ENCODE peak calls at places on chromosomes 11 and 22, in five cellular contexts. One of them, this sample, is unnamed.

GRCh38 chr11:83717551-83717950 is 431.4 kb upstream of the CCDC90B start:
- DNase-seq in NCI-H510A treated with DMSO at 0.1 percent for 48 hours: no peak
- DNase-seq in adrenal gland: no peak
- DNase-seq in activated T-cell treated with anti-CD3 and anti-CD28 coated beads, Interleukin-2, amount 50 U/mL, for 48 hours: no peak
- DNase-seq in AG04450: no peak
- DNase-seq in this sample: no peak

GRCh38 chr22:24051028-24051427 is 39.9 kb downstream of the CABIN1 start:
- DNase-seq in NCI-H510A treated with DMSO at 0.1 percent for 48 hours: no peak
- DNase-seq in adrenal gland: no peak
- DNase-seq in activated T-cell treated with anti-CD3 and anti-CD28 coated beads, Interleukin-2, amount 50 U/mL, for 48 hours: no peak
- DNase-seq in AG04450: no peak
- DNase-seq in this sample: no peak

GRCh38 chr22:48091060-48091650 is 1328.7 kb downstream of the TBC1D22A start:
- DNase-seq in NCI-H510A treated with DMSO at 0.1 percent for 48 hours: no peak
- DNase-seq in adrenal gland: no peak
- DNase-seq in activated T-cell treated with anti-CD3 and anti-CD28 coated beads, Interleukin-2, amount 50 U/mL, for 48 hours: no peak
- DNase-seq in AG04450: no peak
- DNase-seq in this sample: no peak

GRCh38 chr22:27994481-27995331 is 75.7 kb upstream of the PITPNB start:
- DNase-seq in NCI-H510A treated with DMSO at 0.1 percent for 48 hours: no peak
- DNase-seq in adrenal gland: no peak
- DNase-seq in activated T-cell treated with anti-CD3 and anti-CD28 coated beads, Interleukin-2, amount 50 U/mL, for 48 hours: no peak
- DNase-seq in AG04450: no peak
- DNase-seq in this sample: no peak

GRCh38 chr11:131311746-131312145 is 58.7 kb upstream of the NTM start:
- DNase-seq in NCI-H510A treated with DMSO at 0.1 percent for 48 hours: no peak
- DNase-seq in adrenal gland: no peak
- DNase-seq in activated T-cell treated with anti-CD3 and anti-CD28 coated beads, Interleukin-2, amount 50 U/mL, for 48 hours: no peak
- DNase-seq in AG04450: no peak
- DNase-seq in this sample: no peak

GRCh38 chr11:18312663-18313420 is 9.1 kb downstream of the HPS5 start:
- DNase-seq in NCI-H510A treated with DMSO at 0.1 percent for 48 hours: no peak
- DNase-seq in adrenal gland: no peak
- DNase-seq in activated T-cell treated with anti-CD3 and anti-CD28 coated beads, Interleukin-2, amount 50 U/mL, for 48 hours: no peak
- DNase-seq in AG04450: peak; percentile 8
- DNase-seq in this sample: peak; percentile 22

GRCh38 chr11:2297623-2298030 is 4.1 kb downstream of the C11orf21 start:
- DNase-seq in NCI-H510A treated with DMSO at 0.1 percent for 48 hours: no peak
- DNase-seq in adrenal gland: no peak
- DNase-seq in activated T-cell treated with anti-CD3 and anti-CD28 coated beads, Interleukin-2, amount 50 U/mL, for 48 hours: no peak
- DNase-seq in AG04450: no peak
- DNase-seq in this sample: no peak

GRCh38 chr22:25130462-25130861 is 69.2 kb upstream of the CRYBB3 start:
- DNase-seq in NCI-H510A treated with DMSO at 0.1 percent for 48 hours: no peak
- DNase-seq in adrenal gland: no peak
- DNase-seq in activated T-cell treated with anti-CD3 and anti-CD28 coated beads, Interleukin-2, amount 50 U/mL, for 48 hours: no peak
- DNase-seq in AG04450: no peak
- DNase-seq in this sample: no peak

GRCh38 chr22:29306175-29306829 is at the start of gene GAS2L1:
- DNase-seq in NCI-H510A treated with DMSO at 0.1 percent for 48 hours: peak; percentile 51
- DNase-seq in adrenal gland: peak; percentile 88
- DNase-seq in activated T-cell treated with anti-CD3 and anti-CD28 coated beads, Interleukin-2, amount 50 U/mL, for 48 hours: peak; percentile 72
- DNase-seq in AG04450: peak; percentile 33
- DNase-seq in this sample: peak; percentile 95

GRCh38 chr11:122656631-122657101 is 1.1 kb downstream of the UBASH3B start:
- DNase-seq in NCI-H510A treated with DMSO at 0.1 percent for 48 hours: no peak
- DNase-seq in adrenal gland: peak; percentile 37
- DNase-seq in activated T-cell treated with anti-CD3 and anti-CD28 coated beads, Interleukin-2, amount 50 U/mL, for 48 hours: no peak
- DNase-seq in AG04450: no peak
- DNase-seq in this sample: peak; percentile 37

GRCh38 chr11:33716236-33716635 is 15.6 kb upstream of the C11orf91 start:
- DNase-seq in NCI-H510A treated with DMSO at 0.1 percent for 48 hours: no peak
- DNase-seq in adrenal gland: no peak
- DNase-seq in activated T-cell treated with anti-CD3 and anti-CD28 coated beads, Interleukin-2, amount 50 U/mL, for 48 hours: no peak
- DNase-seq in AG04450: no peak
- DNase-seq in this sample: no peak

GRCh38 chr11:86374121-86374520 is 566 bp upstream of the CCDC81 start:
- DNase-seq in NCI-H510A treated with DMSO at 0.1 percent for 48 hours: no peak
- DNase-seq in adrenal gland: no peak
- DNase-seq in activated T-cell treated with anti-CD3 and anti-CD28 coated beads, Interleukin-2, amount 50 U/mL, for 48 hours: no peak
- DNase-seq in AG04450: no peak
- DNase-seq in this sample: no peak

GRCh38 chr22:35568751-35569725 is 28.4 kb downstream of the RASD2 start:
- DNase-seq in NCI-H510A treated with DMSO at 0.1 percent for 48 hours: peak; percentile 17
- DNase-seq in adrenal gland: no peak
- DNase-seq in activated T-cell treated with anti-CD3 and anti-CD28 coated beads, Interleukin-2, amount 50 U/mL, for 48 hours: no peak
- DNase-seq in AG04450: no peak
- DNase-seq in this sample: peak; percentile 54

This sample was measured in AG08396.